ENCODE peak calls at places on chromosome 11, in seven cellular contexts. K is ovary, S is uterus, M is HL-60, D is A549, R is thoracic aorta, F is HFF-Myc. V is an unnamed sample.

GRCh38 chr11:118264568-118265470 is 722 bp upstream of the MPZL2 start:
- DNase-seq in K (no peak), S (no peak), M (no peak), D (no peak), R (no peak), F (no peak), V (no peak)

GRCh38 chr11:19868281-19868821 is 155.7 kb downstream of the NAV2 start:
- DNase-seq in K (no peak), S (peak; percentile 24), M (no peak), D (no peak), R (peak; percentile 46), F (no peak), V (no peak)

GRCh38 chr11:88016392-88017020 is 158.7 kb downstream of the RAB38 start:
- DNase-seq in K (peak; percentile 45), S (peak; percentile 80), M (peak; percentile 20), D (peak; percentile 6), R (peak; percentile 17), F (peak; percentile 76), V (peak; percentile 51)

GRCh38 chr11:116192509-116193206 is 580.1 kb downstream of the BUD13 start:
- DNase-seq in K (no peak), S (no peak), M (no peak), D (no peak), R (no peak), F (no peak), V (no peak)

GRCh38 chr11:68021167-68021787 is 9.2 kb upstream of the NDUFS8 start:
- DNase-seq in K (no peak), S (no peak), M (no peak), D (no peak), R (no peak), F (no peak), V (no peak)

GRCh38 chr11:57493507-57494503 is 21.7 kb downstream of the SLC43A1 start:
- DNase-seq in K (peak; percentile 64), S (peak; percentile 61), M (no peak), D (no peak), R (no peak), F (no peak), V (peak; percentile 44)

GRCh38 chr11:114135737-114136151 is 76.2 kb downstream of the ZBTB16 start:
- DNase-seq in K (no peak), S (no peak), M (peak; percentile 67), D (no peak), R (no peak), F (no peak), V (no peak)

GRCh38 chr11:132992838-132993680 is 539.2 kb downstream of the OPCML start:
- DNase-seq in K (no peak), S (no peak), M (no peak), D (no peak), R (no peak), F (no peak), V (no peak)

GRCh38 chr11:69874984-69875673 is 55.9 kb upstream of the FGF3 start:
- DNase-seq in K (no peak), S (no peak), M (no peak), D (no peak), R (no peak), F (no peak), V (no peak)

GRCh38 chr11:14906614-14907392 is 14.8 kb upstream of the CYP2R1 start:
- DNase-seq in K (no peak), S (no peak), M (no peak), D (no peak), R (no peak), F (no peak), V (no peak)

GRCh38 chr11:57314221-57314973 is 10.4 kb downstream of the TNKS1BP1 start:
- DNase-seq in K (no peak), S (no peak), M (no peak), D (no peak), R (no peak), F (no peak), V (no peak)

GRCh38 chr11:10026514-10026913 is 267.5 kb downstream of the SBF2 start:
- DNase-seq in K (no peak), S (no peak), M (no peak), D (no peak), R (no peak), F (peak; percentile 6), V (no peak)

GRCh38 chr11:126160345-126161145 is 50.9 kb downstream of the RPUSD4 start:
- DNase-seq in K (no peak), S (no peak), M (no peak), D (no peak), R (no peak), F (no peak), V (no peak)

GRCh38 chr11:4459470-4459869 is 10.4 kb downstream of the OR52K2 start:
- DNase-seq in K (no peak), S (peak; percentile 23), M (peak; percentile 93), D (no peak), R (no peak), F (no peak), V (no peak)

GRCh38 chr11:62676698-62677097 is 2.2 kb downstream of the UBXN1 start:
- DNase-seq in K (no peak), S (no peak), M (no peak), D (no peak), R (no peak), F (no peak), V (no peak)

GRCh38 chr11:131229221-131229620 is 141.2 kb upstream of the NTM start:
- DNase-seq in K (no peak), S (no peak), M (no peak), D (no peak), R (no peak), F (no peak), V (no peak)

GRCh38 chr11:66617148-66617814 is 851 bp downstream of the RBM14 start:
- DNase-seq in K (no peak), S (no peak), M (peak; percentile 79), D (no peak), R (peak; percentile 40), F (no peak), V (no peak)

GRCh38 chr11:11178671-11179070 is 174.4 kb downstream of the CSNK2A3 start:
- DNase-seq in K (no peak), S (no peak), M (no peak), D (no peak), R (no peak), F (no peak), V (no peak)

GRCh38 chr11:110808291-110808690 is 96.1 kb upstream of the ARHGAP20 start:
- DNase-seq in K (no peak), S (no peak), M (no peak), D (no peak), R (no peak), F (no peak), V (no peak)

GRCh38 chr11:34558673-34559072 is 45.1 kb upstream of the ELF5 start:
- DNase-seq in K (no peak), S (no peak), M (no peak), D (no peak), R (no peak), F (no peak), V (no peak)

GRCh38 chr11:12826441-12826840 is 152.2 kb downstream of the TEAD1 start:
- DNase-seq in K (no peak), S (no peak), M (no peak), D (no peak), R (no peak), F (no peak), V (no peak)

GRCh38 chr11:2382927-2383822 is 6.1 kb downstream of the CD81 start:
- DNase-seq in K (peak; percentile 60), S (peak; percentile 77), M (no peak), D (no peak), R (no peak), F (no peak), V (no peak)

GRCh38 chr11:65439331-65440181 is 17.0 kb downstream of the NEAT1 start:
- DNase-seq in K (peak; percentile 7), S (peak; percentile 12), M (no peak), D (no peak), R (no peak), F (no peak), V (no peak)

GRCh38 chr11:66579017-66579606 is 10.7 kb upstream of the CTSF start:
- DNase-seq in K (peak; percentile 84), S (peak; percentile 80), M (peak; percentile 47), D (peak; percentile 87), R (peak; percentile 46), F (no peak), V (peak; percentile 93)

GRCh38 chr11:47514825-47515647 is 37.9 kb downstream of the CELF1 start:
- DNase-seq in K (no peak), S (no peak), M (peak; percentile 58), D (no peak), R (no peak), F (peak; percentile 65), V (no peak)

GRCh38 chr11:83151274-83151977 is 5.5 kb upstream of the PCF11 start:
- DNase-seq in K (no peak), S (no peak), M (no peak), D (no peak), R (no peak), F (no peak), V (no peak)

GRCh38 chr11:2766166-2766565 is 66.4 kb upstream of the KCNQ1OT1 start:
- DNase-seq in K (no peak), S (no peak), M (no peak), D (no peak), R (no peak), F (no peak), V (no peak)

GRCh38 chr11:66845143-66845875 is 2.1 kb downstream of the RCE1 start:
- DNase-seq in K (no peak), S (no peak), M (no peak), D (no peak), R (no peak), F (no peak), V (no peak)

GRCh38 chr11:66334605-66335442 is 1.4 kb downstream of the RIN1 start:
- DNase-seq in K (peak; percentile 31), S (no peak), M (peak; percentile 49), D (no peak), R (no peak), F (no peak), V (no peak)

GRCh38 chr11:123145220-123145619 is 49.8 kb downstream of the CLMP start:
- DNase-seq in K (peak; percentile 57), S (no peak), M (no peak), D (peak; percentile 94), R (peak; percentile 28), F (peak; percentile 65), V (no peak)

GRCh38 chr11:28481673-28482480 is 373.7 kb downstream of the METTL15 start:
- DNase-seq in K (no peak), S (no peak), M (no peak), D (no peak), R (no peak), F (no peak), V (no peak)
- TF ChIP-seq CTCF in K (no peak), S (no peak), M (no peak), D (no peak), R (no peak), F (no peak), V (no peak)

GRCh38 chr11:94030059-94030458 is 8.9 kb downstream of the HEPHL1 start:
- DNase-seq in K (no peak), S (no peak), M (peak; percentile 4), D (no peak), R (no peak), F (no peak), V (no peak)
- TF ChIP-seq CTCF in K (no peak), S (no peak), M (no peak), D (no peak), R (no peak), F (no peak), V (no peak)

GRCh38 chr11:121421149-121421906 is 30.8 kb upstream of the SORL1 start:
- DNase-seq in K (no peak), S (no peak), M (no peak), D (no peak), R (no peak), F (no peak), V (no peak)
- TF ChIP-seq CTCF in K (no peak), S (no peak), M (no peak), D (no peak), R (no peak), F (no peak), V (no peak)

GRCh38 chr11:128551641-128552335 is 35.6 kb downstream of the ETS1 start:
- DNase-seq in K (no peak), S (no peak), M (no peak), D (no peak), R (no peak), F (no peak), V (no peak)
- TF ChIP-seq CTCF in K (no peak), S (no peak), M (no peak), D (no peak), R (no peak), F (no peak), V (no peak)

V was measured in neural crest cell.